ENCODE peak calls at places on chromosomes 2 and 18, in four cellular contexts. D, Y, I and K are unnamed samples.

GRCh38 chr2:42127425-42128424 is 41.4 kb upstream of the EML4 start:
- DNase-seq in D (no peak), I (peak), Y (no peak), K (no peak)

GRCh38 chr2:28747714-28748113 is 3.9 kb upstream of the PPP1CB start:
- DNase-seq in D (no peak), Y (no peak), I (no peak), K (no peak)

GRCh38 chr2:133802366-133802765 is 234.1 kb upstream of the NCKAP5 start:
- DNase-seq in I (no peak), Y (no peak), D (no peak), K (no peak)

GRCh38 chr2:37629529-37629928 is 41.9 kb downstream of the CDC42EP3 start:
- DNase-seq in D (no peak), Y (no peak), I (no peak), K (no peak)

GRCh38 chr18:75208836-75209128 is 157 bp downstream of the PTGR3 start:
- DNase-seq in Y (no peak), I (no peak), D (no peak), K (no peak)

GRCh38 chr18:23342506-23342905 is 110.6 kb upstream of the RIOK3 start:
- DNase-seq in I (no peak), Y (no peak), D (no peak), K (no peak)

GRCh38 chr2:174597347-174598047 is at the start of gene WIPF1:
- DNase-seq in D (no peak), Y (no peak), I (peak), K (no peak)

GRCh38 chr18:79639072-79639829 is 40.4 kb upstream of the CTDP1 start:
- DNase-seq in Y (no peak), D (no peak), I (no peak), K (no peak)

GRCh38 chr2:240433973-240434727 is 1.3 kb upstream of the GPC1 start:
- DNase-seq in Y (peak), D (peak), I (no peak), K (peak)

GRCh38 chr18:5295981-5296705 is 617 bp upstream of the ZBTB14 start:
- DNase-seq in Y (peak), D (peak), I (peak), K (peak)
- TF ChIP-seq POLR2A in Y (no peak), D (no peak), I (peak), K (peak)

DNA sequence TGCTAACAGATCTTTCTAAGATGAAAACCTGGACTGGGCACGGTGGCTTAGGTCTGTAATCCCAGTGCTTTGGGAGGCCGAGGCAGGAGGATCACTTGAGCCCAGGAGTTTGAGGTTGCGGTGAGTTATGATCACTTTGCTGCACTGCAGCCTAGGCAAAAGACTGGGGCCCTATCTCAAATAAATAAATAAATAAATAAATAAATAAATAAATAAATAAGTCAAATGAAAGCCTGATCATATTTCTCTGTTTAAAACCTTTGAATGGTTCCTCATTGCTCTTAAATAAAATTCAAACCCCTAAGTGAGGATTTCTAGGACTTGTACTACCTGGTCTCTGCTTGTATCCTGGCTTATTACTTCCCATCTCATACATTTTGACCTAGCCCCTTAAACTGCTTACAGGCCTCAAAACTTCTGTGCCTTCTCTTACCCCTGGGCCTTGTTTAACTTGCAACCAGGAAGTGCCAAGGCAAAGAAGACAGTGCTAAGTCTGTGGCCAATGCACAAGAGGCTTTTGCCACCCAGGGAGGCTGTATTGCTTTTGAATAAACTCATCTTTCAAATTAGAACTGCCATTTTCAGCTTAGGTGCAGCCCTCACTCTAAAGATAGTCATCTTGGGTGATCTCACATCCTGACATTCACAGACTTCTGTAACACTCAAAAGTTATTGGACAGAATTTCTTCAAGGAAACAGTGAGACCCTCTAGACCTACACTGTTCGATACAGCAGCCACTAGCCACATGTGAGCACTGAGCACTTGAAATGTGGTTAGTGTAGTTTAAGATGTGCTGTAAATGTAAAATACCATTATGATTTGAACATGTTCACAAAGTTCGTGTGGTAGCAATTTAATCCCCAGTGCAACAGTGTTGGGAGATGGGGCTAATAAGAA is 73.7 kb downstream of the POLE4 start:
- DNase-seq in Y (no peak), I (no peak), D (no peak), K (no peak)
- TF ChIP-seq REST in Y (no peak), I (no peak), D (no peak), K (no peak)

DNA sequence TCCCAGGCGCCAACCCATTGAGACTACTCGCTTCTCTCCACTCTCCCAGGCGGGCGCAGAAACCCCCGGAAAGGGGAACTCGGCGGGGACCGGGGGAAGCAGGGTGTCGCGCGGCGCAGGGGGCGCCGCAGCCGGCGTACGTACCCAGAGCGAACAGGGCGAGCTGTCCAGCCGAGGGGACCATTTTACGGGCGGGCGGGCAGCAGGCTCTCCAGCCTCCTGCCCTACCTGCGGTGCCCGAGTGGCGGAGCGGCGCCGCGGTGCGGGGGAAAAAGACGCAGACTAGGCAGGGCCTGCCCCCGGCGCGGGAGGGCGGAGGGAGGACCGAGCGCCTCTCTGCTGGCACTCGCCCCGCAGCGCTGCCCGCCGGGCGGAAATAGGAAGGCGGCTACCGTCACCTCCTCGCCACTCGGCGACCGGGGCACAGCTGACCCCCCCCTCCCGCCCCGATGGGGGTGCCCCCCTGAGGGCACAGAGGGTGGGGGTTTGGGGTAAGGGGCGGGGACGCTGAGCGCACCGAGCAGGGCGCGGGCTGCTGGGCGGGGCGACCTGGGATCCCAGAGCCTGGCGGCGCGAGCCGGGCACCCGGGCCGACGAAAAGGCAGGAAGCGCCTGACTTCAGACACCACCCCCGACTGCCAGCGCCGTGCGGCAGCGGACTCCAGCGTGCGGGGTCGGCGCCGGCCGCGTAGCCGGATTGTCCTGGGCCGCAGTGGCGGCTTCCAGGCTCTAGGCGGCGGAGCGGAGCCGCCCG is at the start of gene TGFA:
- DNase-seq in Y (peak), D (peak), I (no peak), K (peak)
- TF ChIP-seq POLR2A in Y (no peak), D (peak), I (no peak), K (peak)

GRCh38 chr2:65920659-65921058 is 488.3 kb upstream of the SPRED2 start:
- DNase-seq in Y (no peak), I (no peak), D (no peak), K (no peak)

GRCh38 chr2:65919579-65920188 is 487.3 kb upstream of the SPRED2 start:
- DNase-seq in Y (no peak), D (no peak), I (no peak), K (no peak)

GRCh38 chr2:65922794-65923193 is 490.4 kb upstream of the SPRED2 start:
- DNase-seq in D (no peak), I (no peak), Y (peak), K (no peak)

GRCh38 chr2:65918760-65919187 is 486.4 kb upstream of the SPRED2 start:
- DNase-seq in D (no peak), Y (no peak), I (no peak), K (no peak)

GRCh38 chr2:65922030-65922429 is 489.6 kb upstream of the SPRED2 start:
- DNase-seq in D (no peak), I (no peak), Y (no peak), K (no peak)
- TF ChIP-seq REST in D (no peak), I (no peak), Y (no peak), K (no peak)

DNA sequence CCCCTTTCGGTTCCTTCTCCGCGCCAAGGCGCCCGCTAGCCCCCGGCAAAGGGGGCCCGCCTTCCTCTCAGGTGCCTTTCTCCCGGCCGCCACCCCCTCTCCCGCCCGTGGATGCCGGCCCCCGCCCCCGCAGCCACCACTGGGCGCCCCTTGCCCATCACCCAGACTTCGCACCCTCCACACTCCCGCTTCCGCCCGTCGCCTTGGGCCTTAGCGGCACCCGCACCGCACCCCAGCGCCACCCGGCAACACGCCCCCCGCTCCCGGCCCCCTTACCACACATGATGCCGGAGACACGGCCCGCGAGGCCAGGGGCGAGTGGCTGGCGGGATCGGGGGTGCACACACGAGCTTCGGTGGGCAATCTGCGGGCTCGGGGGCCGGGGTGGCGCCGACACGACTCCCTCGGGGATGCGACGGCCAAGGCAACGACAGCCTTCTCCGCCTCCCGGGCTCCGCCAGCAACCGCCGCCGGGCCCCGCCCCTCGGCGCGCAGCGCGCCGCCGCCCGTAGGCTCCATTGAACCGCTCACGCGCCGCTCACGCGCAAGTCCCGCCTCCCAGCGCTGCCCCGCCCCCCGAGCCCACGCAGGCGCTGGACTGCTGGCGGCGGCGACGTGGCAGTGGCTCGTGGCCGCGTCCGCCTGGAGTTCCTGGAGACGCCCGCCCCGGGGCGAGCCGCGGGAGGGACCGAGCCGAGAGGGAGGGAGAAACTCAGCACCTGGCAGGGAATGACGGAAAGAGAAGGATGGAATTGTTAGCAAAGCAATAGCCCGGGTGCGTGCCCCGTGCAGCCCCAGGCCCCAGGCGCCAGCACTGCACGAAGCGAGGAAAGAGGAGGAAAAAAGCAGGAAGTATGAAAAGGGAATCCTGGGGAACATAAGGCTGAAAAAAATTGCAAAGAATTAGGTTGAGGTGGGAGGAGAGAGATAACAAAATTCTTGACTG is at the start of gene GFPT1:
- DNase-seq in Y (peak), D (peak), I (peak), K (peak)
- TF ChIP-seq POLR2A in Y (peak), D (peak), I (peak), K (peak)